ENCODE peak calls at places on chromosomes 13 and 19, in nine cellular contexts. M is activated T-helper 1 cell treated with anti-CD3 and anti-CD28 coated beads, Interleukin-12 subunit alpha, Interleukin-12 subunit beta, Interleukin-2, Interleukin-4 antibody, amounts not matched to agents 30 ng/mL and 10 ng/mL and 1 ng/mL, durations not matched to agents 14 hours and 24 hours and 36 hours; X is dermis blood vessel endothelial cell; A is progenitor cell of endocrine pancreas; C is NCI-H2081; O is BJ; U is NCI-H1092; D is NCI-H774; F is SW 1271. V is an unnamed sample.
A peak's percentile ranks its signal among the peaks of the same experiment; 100 is the strongest.

GRCh38 chr19:19805480-19805879 is 16.1 kb downstream of the ZNF506 start:
- DNase-seq in M (no peak), X (no peak), A (no peak), C (no peak), O (no peak), U (no peak), D (no peak), F (no peak), V (no peak)

GRCh38 chr13:63614874-63615612 is 2199.4 kb upstream of the PCDH20 start:
- DNase-seq in M (no peak), X (no peak), A (no peak), C (no peak), O (no peak), U (no peak), D (no peak), F (no peak), V (no peak)

GRCh38 chr19:7533281-7533819 is 2.2 kb upstream of the PNPLA6 start:
- DNase-seq in M (no peak), X (peak; percentile 70), A (no peak), C (no peak), O (no peak), U (no peak), D (no peak), F (no peak), V (peak; percentile 60)

GRCh38 chr19:4744451-4745170 is 21.0 kb upstream of the DPP9 start:
- DNase-seq in M (no peak), X (peak; percentile 59), A (no peak), C (no peak), O (peak; percentile 70), U (no peak), D (no peak), F (no peak), V (no peak)

GRCh38 chr13:110897024-110897423 is 17.8 kb downstream of the ANKRD10 start:
- DNase-seq in M (no peak), X (no peak), A (no peak), C (no peak), O (no peak), U (no peak), D (no peak), F (no peak), V (no peak)

GRCh38 chr19:5293607-5294089 is 47.0 kb downstream of the PTPRS start:
- DNase-seq in M (no peak), X (no peak), A (peak; percentile 37), C (no peak), O (no peak), U (no peak), D (no peak), F (no peak), V (no peak)

GRCh38 chr13:21256351-21256761 is 79.9 kb downstream of the MRPL57 start:
- DNase-seq in M (no peak), X (no peak), A (no peak), C (no peak), O (no peak), U (no peak), D (no peak), F (no peak), V (no peak)

GRCh38 chr13:96214804-96215445 is 125.0 kb downstream of the HS6ST3 start:
- DNase-seq in M (no peak), X (no peak), A (no peak), C (no peak), O (no peak), U (no peak), D (no peak), F (no peak), V (no peak)

GRCh38 chr19:42114412-42114811 is 17.8 kb downstream of the POU2F2 start:
- DNase-seq in M (no peak), X (no peak), A (no peak), C (no peak), O (no peak), U (peak; percentile 54), D (peak; percentile 34), F (no peak), V (no peak)

GRCh38 chr19:39111593-39112199 is 13.9 kb upstream of the PAK4 start:
- DNase-seq in M (no peak), X (no peak), A (no peak), C (no peak), O (no peak), U (no peak), D (no peak), F (no peak), V (peak; percentile 69)

GRCh38 chr13:46893820-46894533 is 2.9 kb downstream of the HTR2A start:
- DNase-seq in M (peak; percentile 49), X (peak; percentile 55), A (peak; percentile 66), C (peak; percentile 52), O (no peak), U (no peak), D (peak; percentile 25), F (no peak), V (peak; percentile 23)

V was measured in small intestine.